ENCODE peak calls at places on chromosomes 4 and X, in eight cellular contexts. One of them, this sample, is unnamed. For H3K36me3, the result is how much of the 10 kb centered on the place peaks cover.

GRCh38 chrX:134374294-134374693 is 85.7 kb upstream of the HPRT1 start:
- DNase-seq in astrocyte: peak
- DNase-seq in fibroblast of lung: no peak
- DNase-seq in HCT116: no peak
- DNase-seq in neural progenitor cell: no peak
- DNase-seq in IMR-90: no peak
- DNase-seq in OCI-LY7: peak
- DNase-seq in DND-41: no peak
- DNase-seq in this sample: no peak

GRCh38 chr4:138938371-138938699 is 77.2 kb upstream of the NOCT start:
- DNase-seq in astrocyte: peak
- DNase-seq in fibroblast of lung: peak
- DNase-seq in HCT116: peak
- DNase-seq in neural progenitor cell: peak
- DNase-seq in IMR-90: peak
- DNase-seq in OCI-LY7: peak
- DNase-seq in DND-41: no peak
- DNase-seq in this sample: peak

GRCh38 chr4:54913751-54914526 is 211.5 kb downstream of the KDR start:
- DNase-seq in astrocyte: no peak
- DNase-seq in fibroblast of lung: no peak
- DNase-seq in HCT116: no peak
- DNase-seq in neural progenitor cell: no peak
- DNase-seq in IMR-90: no peak
- DNase-seq in OCI-LY7: no peak
- DNase-seq in DND-41: no peak
- DNase-seq in this sample: peak

GRCh38 chrX:129939986-129940385 is 34.0 kb downstream of the UTP14A start:
- DNase-seq in astrocyte: no peak
- DNase-seq in fibroblast of lung: no peak
- DNase-seq in HCT116: no peak
- DNase-seq in neural progenitor cell: peak
- DNase-seq in IMR-90: no peak
- DNase-seq in OCI-LY7: no peak
- DNase-seq in DND-41: no peak
- DNase-seq in this sample: no peak

GRCh38 chrX:153304988-153305736 is 16.4 kb downstream of the PNMA6F start:
- DNase-seq in astrocyte: no peak
- DNase-seq in fibroblast of lung: no peak
- DNase-seq in HCT116: no peak
- DNase-seq in neural progenitor cell: no peak
- DNase-seq in IMR-90: no peak
- DNase-seq in OCI-LY7: no peak
- DNase-seq in DND-41: no peak
- DNase-seq in this sample: peak

GRCh38 chr4:82891728-82892466 is 944 bp upstream of the SEC31A start:
- DNase-seq in astrocyte: no peak
- DNase-seq in fibroblast of lung: no peak
- DNase-seq in HCT116: no peak
- DNase-seq in neural progenitor cell: peak
- DNase-seq in IMR-90: peak
- DNase-seq in OCI-LY7: no peak
- DNase-seq in DND-41: no peak
- DNase-seq in this sample: no peak

GRCh38 chr4:122412547-122412946 is 33.7 kb downstream of the ADAD1 start:
- DNase-seq in astrocyte: no peak
- DNase-seq in fibroblast of lung: peak
- DNase-seq in HCT116: no peak
- DNase-seq in neural progenitor cell: no peak
- DNase-seq in IMR-90: peak
- DNase-seq in OCI-LY7: no peak
- DNase-seq in DND-41: no peak
- DNase-seq in this sample: no peak

GRCh38 chr4:122679946-122680345 is 52.6 kb upstream of the BBS12 start:
- DNase-seq in astrocyte: no peak
- DNase-seq in fibroblast of lung: no peak
- DNase-seq in HCT116: no peak
- DNase-seq in neural progenitor cell: no peak
- DNase-seq in IMR-90: peak
- DNase-seq in OCI-LY7: no peak
- DNase-seq in DND-41: no peak
- DNase-seq in this sample: no peak

GRCh38 chr4:124184767-124185166 is 527.8 kb downstream of the ANKRD50 start:
- DNase-seq in astrocyte: no peak
- DNase-seq in fibroblast of lung: no peak
- DNase-seq in HCT116: no peak
- DNase-seq in neural progenitor cell: no peak
- DNase-seq in IMR-90: no peak
- DNase-seq in OCI-LY7: no peak
- DNase-seq in DND-41: no peak
- DNase-seq in this sample: no peak

GRCh38 chrX:15686818-15687685 is 22.4 kb upstream of the CLTRN start:
- DNase-seq in astrocyte: peak
- DNase-seq in fibroblast of lung: peak
- DNase-seq in HCT116: peak
- DNase-seq in neural progenitor cell: peak
- DNase-seq in IMR-90: peak
- DNase-seq in OCI-LY7: peak
- DNase-seq in DND-41: peak
- DNase-seq in this sample: peak

GRCh38 chrX:136183917-136184316 is 36.6 kb downstream of the FHL1 start:
- DNase-seq in astrocyte: no peak
- DNase-seq in fibroblast of lung: peak
- DNase-seq in HCT116: no peak
- DNase-seq in neural progenitor cell: no peak
- DNase-seq in IMR-90: no peak
- DNase-seq in OCI-LY7: no peak
- DNase-seq in DND-41: no peak
- DNase-seq in this sample: no peak

GRCh38 chrX:33379839-33380238 is 168.5 kb upstream of the DMD start:
- DNase-seq in astrocyte: no peak
- DNase-seq in fibroblast of lung: peak
- DNase-seq in HCT116: no peak
- DNase-seq in neural progenitor cell: no peak
- DNase-seq in IMR-90: no peak
- DNase-seq in OCI-LY7: no peak
- DNase-seq in DND-41: no peak
- DNase-seq in this sample: no peak

GRCh38 chrX:123731258-123731986 is 1.4 kb downstream of the THOC2 start:
- DNase-seq in astrocyte: peak
- DNase-seq in fibroblast of lung: peak
- DNase-seq in HCT116: no peak
- DNase-seq in neural progenitor cell: peak
- DNase-seq in IMR-90: peak
- DNase-seq in OCI-LY7: peak
- DNase-seq in DND-41: peak
- DNase-seq in this sample: peak

DNA sequence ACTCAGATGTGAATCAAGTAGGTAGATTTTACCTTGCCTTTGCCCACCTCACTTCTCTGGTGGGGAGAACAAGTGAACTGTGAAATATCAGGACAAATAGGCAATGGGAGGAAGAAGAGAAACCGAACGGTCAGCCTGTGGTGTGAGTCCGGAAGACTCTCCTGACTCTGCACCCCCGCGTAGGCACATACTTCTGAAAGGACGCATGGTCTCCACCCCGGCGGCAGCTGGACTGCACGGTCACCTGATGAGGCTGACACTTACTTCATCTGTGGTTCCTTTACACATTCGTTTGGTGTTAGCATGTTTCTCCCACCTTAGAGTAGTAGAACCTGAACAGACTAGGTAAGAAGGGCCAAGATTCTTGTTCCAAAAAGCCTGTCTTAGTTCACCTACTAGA is 58.4 kb downstream of the NELFA start:
- DNase-seq in astrocyte: no peak
- DNase-seq in fibroblast of lung: no peak
- DNase-seq in HCT116: no peak
- DNase-seq in neural progenitor cell: no peak
- DNase-seq in IMR-90: no peak
- DNase-seq in OCI-LY7: no peak
- DNase-seq in DND-41: no peak
- DNase-seq in this sample: no peak
- H3K36me3 ChIP-seq in astrocyte: under half
- H3K36me3 ChIP-seq in fibroblast of lung: under half
- H3K36me3 ChIP-seq in HCT116: under half
- H3K36me3 ChIP-seq in neural progenitor cell: under half
- H3K36me3 ChIP-seq in IMR-90: under half
- H3K36me3 ChIP-seq in OCI-LY7: half or more
- H3K36me3 ChIP-seq in DND-41: half or more
- H3K36me3 ChIP-seq in this sample: half or more

GRCh38 chr4:76470064-76470463 is 35.0 kb downstream of the SHROOM3 start:
- DNase-seq in astrocyte: no peak
- DNase-seq in fibroblast of lung: no peak
- DNase-seq in HCT116: no peak
- DNase-seq in neural progenitor cell: no peak
- DNase-seq in IMR-90: no peak
- DNase-seq in OCI-LY7: no peak
- DNase-seq in DND-41: no peak
- DNase-seq in this sample: no peak
- H2AFZ ChIP-seq in astrocyte: no peak
- H2AFZ ChIP-seq in fibroblast of lung: no peak
- H2AFZ ChIP-seq in HCT116: no peak
- H2AFZ ChIP-seq in neural progenitor cell: no peak
- H2AFZ ChIP-seq in IMR-90: no peak
- H2AFZ ChIP-seq in OCI-LY7: no peak
- H2AFZ ChIP-seq in DND-41: no peak
- H2AFZ ChIP-seq in this sample: no peak

GRCh38 chr4:114226968-114227760 is 247.7 kb upstream of the ARSJ start:
- DNase-seq in astrocyte: peak
- DNase-seq in fibroblast of lung: peak
- DNase-seq in HCT116: no peak
- DNase-seq in neural progenitor cell: no peak
- DNase-seq in IMR-90: peak
- DNase-seq in OCI-LY7: no peak
- DNase-seq in DND-41: no peak
- DNase-seq in this sample: peak
- H3K27ac ChIP-seq in astrocyte: no peak
- H3K27ac ChIP-seq in fibroblast of lung: no peak
- H3K27ac ChIP-seq in HCT116: no peak
- H3K27ac ChIP-seq in neural progenitor cell: no peak
- H3K27ac ChIP-seq in IMR-90: no peak
- H3K27ac ChIP-seq in OCI-LY7: no peak
- H3K27ac ChIP-seq in DND-41: no peak
- H3K27ac ChIP-seq in this sample: no peak

GRCh38 chr4:95701500-95701899 is 138.4 kb upstream of the PDHA2 start:
- DNase-seq in astrocyte: peak
- DNase-seq in fibroblast of lung: peak
- DNase-seq in HCT116: no peak
- DNase-seq in neural progenitor cell: no peak
- DNase-seq in IMR-90: no peak
- DNase-seq in OCI-LY7: no peak
- DNase-seq in DND-41: no peak
- DNase-seq in this sample: no peak

DNA sequence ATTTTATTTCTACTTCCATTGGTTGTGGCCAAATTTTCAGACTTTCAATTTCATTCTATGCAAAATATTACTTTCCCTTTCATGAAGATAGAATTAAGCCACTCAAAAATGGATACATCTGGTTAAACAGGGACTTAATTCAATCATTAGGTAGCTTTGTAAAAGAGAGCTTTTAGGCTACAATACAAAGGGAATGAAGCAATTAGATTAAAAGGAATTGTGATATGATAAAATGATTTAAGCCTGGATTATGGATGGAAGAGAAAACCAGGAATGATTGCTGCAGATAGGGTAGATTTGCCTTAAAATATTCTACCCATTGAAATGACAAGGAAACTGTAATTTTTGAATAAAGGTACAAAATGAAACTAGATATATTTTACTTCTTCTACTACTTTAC is 134.6 kb upstream of the PDHA2 start:
- DNase-seq in astrocyte: no peak
- DNase-seq in fibroblast of lung: no peak
- DNase-seq in HCT116: no peak
- DNase-seq in neural progenitor cell: no peak
- DNase-seq in IMR-90: no peak
- DNase-seq in OCI-LY7: no peak
- DNase-seq in DND-41: no peak
- DNase-seq in this sample: no peak
- H3K36me3 ChIP-seq in astrocyte: under half
- H3K36me3 ChIP-seq in fibroblast of lung: under half
- H3K36me3 ChIP-seq in HCT116: under half
- H3K36me3 ChIP-seq in neural progenitor cell: under half
- H3K36me3 ChIP-seq in IMR-90: under half
- H3K36me3 ChIP-seq in OCI-LY7: under half
- H3K36me3 ChIP-seq in DND-41: under half
- H3K36me3 ChIP-seq in this sample: under half

GRCh38 chr4:32216502-32216901 is 1496.3 kb downstream of the PCDH7 start:
- DNase-seq in astrocyte: no peak
- DNase-seq in fibroblast of lung: no peak
- DNase-seq in HCT116: no peak
- DNase-seq in neural progenitor cell: no peak
- DNase-seq in IMR-90: no peak
- DNase-seq in OCI-LY7: no peak
- DNase-seq in DND-41: no peak
- DNase-seq in this sample: no peak

GRCh38 chr4:32215277-32215676 is 1495.1 kb downstream of the PCDH7 start:
- DNase-seq in astrocyte: no peak
- DNase-seq in fibroblast of lung: no peak
- DNase-seq in HCT116: no peak
- DNase-seq in neural progenitor cell: no peak
- DNase-seq in IMR-90: no peak
- DNase-seq in OCI-LY7: no peak
- DNase-seq in DND-41: no peak
- DNase-seq in this sample: no peak

GRCh38 chr4:32219306-32220075 is 1499.3 kb downstream of the PCDH7 start:
- DNase-seq in astrocyte: peak
- DNase-seq in fibroblast of lung: no peak
- DNase-seq in HCT116: no peak
- DNase-seq in neural progenitor cell: no peak
- DNase-seq in IMR-90: peak
- DNase-seq in OCI-LY7: no peak
- DNase-seq in DND-41: no peak
- DNase-seq in this sample: no peak
- H2AFZ ChIP-seq in astrocyte: no peak
- H2AFZ ChIP-seq in fibroblast of lung: no peak
- H2AFZ ChIP-seq in HCT116: no peak
- H2AFZ ChIP-seq in neural progenitor cell: no peak
- H2AFZ ChIP-seq in IMR-90: no peak
- H2AFZ ChIP-seq in OCI-LY7: no peak
- H2AFZ ChIP-seq in DND-41: no peak
- H2AFZ ChIP-seq in this sample: no peak